ENCODE peak calls at places on chromosome 5, in six cellular contexts. One of them, this sample, is unnamed.

GRCh38 chr5:107997338-107997979 is 326.7 kb upstream of the EFNA5 start:
- DNase-seq in amygdala: no peak
- DNase-seq in aorta: no peak
- DNase-seq in stimulated activated CD4-positive, alpha-beta T cell treated with anti-CD3 and anti-CD28 coated beads, Interleukin-12 subunit alpha, Interleukin-12 subunit beta, amount 100 ng/mL, for 4 hours: no peak
- DNase-seq in GM04504: no peak
- DNase-seq in SK-N-DZ: no peak
- DNase-seq in this sample: no peak

GRCh38 chr5:76601470-76601869 is 21.7 kb downstream of the F2RL2 start:
- DNase-seq in amygdala: no peak
- DNase-seq in aorta: no peak
- DNase-seq in stimulated activated CD4-positive, alpha-beta T cell treated with anti-CD3 and anti-CD28 coated beads, Interleukin-12 subunit alpha, Interleukin-12 subunit beta, amount 100 ng/mL, for 4 hours: no peak
- DNase-seq in GM04504: peak; percentile 35
- DNase-seq in SK-N-DZ: peak; percentile 42
- DNase-seq in this sample: no peak

GRCh38 chr5:103456476-103456875 is 106.1 kb downstream of the NUDT12 start:
- DNase-seq in amygdala: no peak
- DNase-seq in aorta: no peak
- DNase-seq in stimulated activated CD4-positive, alpha-beta T cell treated with anti-CD3 and anti-CD28 coated beads, Interleukin-12 subunit alpha, Interleukin-12 subunit beta, amount 100 ng/mL, for 4 hours: no peak
- DNase-seq in GM04504: no peak
- DNase-seq in SK-N-DZ: no peak
- DNase-seq in this sample: no peak

GRCh38 chr5:178533136-178533535 is 57.1 kb downstream of the COL23A1 start:
- DNase-seq in amygdala: no peak
- DNase-seq in aorta: no peak
- DNase-seq in stimulated activated CD4-positive, alpha-beta T cell treated with anti-CD3 and anti-CD28 coated beads, Interleukin-12 subunit alpha, Interleukin-12 subunit beta, amount 100 ng/mL, for 4 hours: no peak
- DNase-seq in GM04504: no peak
- DNase-seq in SK-N-DZ: no peak
- DNase-seq in this sample: no peak

GRCh38 chr5:66425842-66426241 is 170.4 kb upstream of the MAST4 start:
- DNase-seq in amygdala: no peak
- DNase-seq in aorta: no peak
- DNase-seq in stimulated activated CD4-positive, alpha-beta T cell treated with anti-CD3 and anti-CD28 coated beads, Interleukin-12 subunit alpha, Interleukin-12 subunit beta, amount 100 ng/mL, for 4 hours: no peak
- DNase-seq in GM04504: no peak
- DNase-seq in SK-N-DZ: no peak
- DNase-seq in this sample: no peak

GRCh38 chr5:103356344-103357091 is 98.0 kb downstream of the MACIR start:
- DNase-seq in amygdala: no peak
- DNase-seq in aorta: no peak
- DNase-seq in stimulated activated CD4-positive, alpha-beta T cell treated with anti-CD3 and anti-CD28 coated beads, Interleukin-12 subunit alpha, Interleukin-12 subunit beta, amount 100 ng/mL, for 4 hours: no peak
- DNase-seq in GM04504: no peak
- DNase-seq in SK-N-DZ: no peak
- DNase-seq in this sample: no peak

GRCh38 chr5:132094393-132095076 is 20.9 kb downstream of the CSF2 start:
- DNase-seq in amygdala: no peak
- DNase-seq in aorta: no peak
- DNase-seq in stimulated activated CD4-positive, alpha-beta T cell treated with anti-CD3 and anti-CD28 coated beads, Interleukin-12 subunit alpha, Interleukin-12 subunit beta, amount 100 ng/mL, for 4 hours: no peak
- DNase-seq in GM04504: peak; percentile 94
- DNase-seq in SK-N-DZ: no peak
- DNase-seq in this sample: no peak

GRCh38 chr5:56455417-56455816 is 222.3 kb upstream of the ANKRD55 start:
- DNase-seq in amygdala: no peak
- DNase-seq in aorta: no peak
- DNase-seq in stimulated activated CD4-positive, alpha-beta T cell treated with anti-CD3 and anti-CD28 coated beads, Interleukin-12 subunit alpha, Interleukin-12 subunit beta, amount 100 ng/mL, for 4 hours: no peak
- DNase-seq in GM04504: no peak
- DNase-seq in SK-N-DZ: no peak
- DNase-seq in this sample: no peak

GRCh38 chr5:82613886-82614285 is 335.7 kb upstream of the RPS23 start:
- DNase-seq in amygdala: no peak
- DNase-seq in aorta: no peak
- DNase-seq in stimulated activated CD4-positive, alpha-beta T cell treated with anti-CD3 and anti-CD28 coated beads, Interleukin-12 subunit alpha, Interleukin-12 subunit beta, amount 100 ng/mL, for 4 hours: no peak
- DNase-seq in GM04504: no peak
- DNase-seq in SK-N-DZ: no peak
- DNase-seq in this sample: no peak

GRCh38 chr5:40774626-40775025 is 18.9 kb upstream of the TTC33 start:
- DNase-seq in amygdala: no peak
- DNase-seq in aorta: no peak
- DNase-seq in stimulated activated CD4-positive, alpha-beta T cell treated with anti-CD3 and anti-CD28 coated beads, Interleukin-12 subunit alpha, Interleukin-12 subunit beta, amount 100 ng/mL, for 4 hours: no peak
- DNase-seq in GM04504: no peak
- DNase-seq in SK-N-DZ: no peak
- DNase-seq in this sample: no peak

GRCh38 chr5:81948349-81948748 is 23.5 kb upstream of the ATG10 start:
- DNase-seq in amygdala: no peak
- DNase-seq in aorta: no peak
- DNase-seq in stimulated activated CD4-positive, alpha-beta T cell treated with anti-CD3 and anti-CD28 coated beads, Interleukin-12 subunit alpha, Interleukin-12 subunit beta, amount 100 ng/mL, for 4 hours: no peak
- DNase-seq in GM04504: no peak
- DNase-seq in SK-N-DZ: no peak
- DNase-seq in this sample: no peak

GRCh38 chr5:149397530-149397929 is 18.4 kb upstream of the IL17B start:
- DNase-seq in amygdala: no peak
- DNase-seq in aorta: peak; percentile 53
- DNase-seq in stimulated activated CD4-positive, alpha-beta T cell treated with anti-CD3 and anti-CD28 coated beads, Interleukin-12 subunit alpha, Interleukin-12 subunit beta, amount 100 ng/mL, for 4 hours: no peak
- DNase-seq in GM04504: peak; percentile 98
- DNase-seq in SK-N-DZ: no peak
- DNase-seq in this sample: no peak

GRCh38 chr5:45376463-45376862 is 319.7 kb downstream of the HCN1 start:
- DNase-seq in amygdala: no peak
- DNase-seq in aorta: no peak
- DNase-seq in stimulated activated CD4-positive, alpha-beta T cell treated with anti-CD3 and anti-CD28 coated beads, Interleukin-12 subunit alpha, Interleukin-12 subunit beta, amount 100 ng/mL, for 4 hours: no peak
- DNase-seq in GM04504: peak; percentile 6
- DNase-seq in SK-N-DZ: no peak
- DNase-seq in this sample: no peak

GRCh38 chr5:95862636-95863382 is 40.3 kb upstream of the GLRX start:
- DNase-seq in amygdala: no peak
- DNase-seq in aorta: no peak
- DNase-seq in stimulated activated CD4-positive, alpha-beta T cell treated with anti-CD3 and anti-CD28 coated beads, Interleukin-12 subunit alpha, Interleukin-12 subunit beta, amount 100 ng/mL, for 4 hours: no peak
- DNase-seq in GM04504: no peak
- DNase-seq in SK-N-DZ: no peak
- DNase-seq in this sample: no peak

GRCh38 chr5:175692235-175692995 is 34.5 kb downstream of the HRH2 start:
- DNase-seq in amygdala: no peak
- DNase-seq in aorta: peak; percentile 44
- DNase-seq in stimulated activated CD4-positive, alpha-beta T cell treated with anti-CD3 and anti-CD28 coated beads, Interleukin-12 subunit alpha, Interleukin-12 subunit beta, amount 100 ng/mL, for 4 hours: no peak
- DNase-seq in GM04504: no peak
- DNase-seq in SK-N-DZ: no peak
- DNase-seq in this sample: no peak

GRCh38 chr5:108884736-108885135 is 137.0 kb downstream of the FER start:
- DNase-seq in amygdala: no peak
- DNase-seq in aorta: no peak
- DNase-seq in stimulated activated CD4-positive, alpha-beta T cell treated with anti-CD3 and anti-CD28 coated beads, Interleukin-12 subunit alpha, Interleukin-12 subunit beta, amount 100 ng/mL, for 4 hours: no peak
- DNase-seq in GM04504: no peak
- DNase-seq in SK-N-DZ: no peak
- DNase-seq in this sample: no peak

GRCh38 chr5:6449465-6450158 is 953 bp downstream of the UBE2QL1 start:
- DNase-seq in amygdala: no peak
- DNase-seq in aorta: no peak
- DNase-seq in stimulated activated CD4-positive, alpha-beta T cell treated with anti-CD3 and anti-CD28 coated beads, Interleukin-12 subunit alpha, Interleukin-12 subunit beta, amount 100 ng/mL, for 4 hours: no peak
- DNase-seq in GM04504: no peak
- DNase-seq in SK-N-DZ: no peak
- DNase-seq in this sample: no peak

GRCh38 chr5:36158144-36158543 is 6.2 kb downstream of the SKP2 start:
- DNase-seq in amygdala: no peak
- DNase-seq in aorta: no peak
- DNase-seq in stimulated activated CD4-positive, alpha-beta T cell treated with anti-CD3 and anti-CD28 coated beads, Interleukin-12 subunit alpha, Interleukin-12 subunit beta, amount 100 ng/mL, for 4 hours: no peak
- DNase-seq in GM04504: no peak
- DNase-seq in SK-N-DZ: peak; percentile 98
- DNase-seq in this sample: no peak

GRCh38 chr5:76252437-76252836 is 150.6 kb upstream of the IQGAP2 start:
- DNase-seq in amygdala: no peak
- DNase-seq in aorta: no peak
- DNase-seq in stimulated activated CD4-positive, alpha-beta T cell treated with anti-CD3 and anti-CD28 coated beads, Interleukin-12 subunit alpha, Interleukin-12 subunit beta, amount 100 ng/mL, for 4 hours: no peak
- DNase-seq in GM04504: no peak
- DNase-seq in SK-N-DZ: no peak
- DNase-seq in this sample: no peak

GRCh38 chr5:32449216-32449721 is 4.7 kb upstream of the ZFR start:
- DNase-seq in amygdala: no peak
- DNase-seq in aorta: no peak
- DNase-seq in stimulated activated CD4-positive, alpha-beta T cell treated with anti-CD3 and anti-CD28 coated beads, Interleukin-12 subunit alpha, Interleukin-12 subunit beta, amount 100 ng/mL, for 4 hours: no peak
- DNase-seq in GM04504: no peak
- DNase-seq in SK-N-DZ: no peak
- DNase-seq in this sample: no peak

GRCh38 chr5:2697446-2698200 is 53.9 kb downstream of the IRX2 start:
- DNase-seq in amygdala: no peak
- DNase-seq in aorta: no peak
- DNase-seq in stimulated activated CD4-positive, alpha-beta T cell treated with anti-CD3 and anti-CD28 coated beads, Interleukin-12 subunit alpha, Interleukin-12 subunit beta, amount 100 ng/mL, for 4 hours: no peak
- DNase-seq in GM04504: no peak
- DNase-seq in SK-N-DZ: no peak
- DNase-seq in this sample: no peak

GRCh38 chr5:13957032-13957645 is 12.7 kb upstream of the DNAH5 start:
- DNase-seq in amygdala: no peak
- DNase-seq in aorta: no peak
- DNase-seq in stimulated activated CD4-positive, alpha-beta T cell treated with anti-CD3 and anti-CD28 coated beads, Interleukin-12 subunit alpha, Interleukin-12 subunit beta, amount 100 ng/mL, for 4 hours: no peak
- DNase-seq in GM04504: peak; percentile 34
- DNase-seq in SK-N-DZ: peak; percentile 57
- DNase-seq in this sample: no peak

GRCh38 chr5:10534491-10535236 is 29.2 kb upstream of the ANKRD33B start:
- DNase-seq in amygdala: no peak
- DNase-seq in aorta: no peak
- DNase-seq in stimulated activated CD4-positive, alpha-beta T cell treated with anti-CD3 and anti-CD28 coated beads, Interleukin-12 subunit alpha, Interleukin-12 subunit beta, amount 100 ng/mL, for 4 hours: no peak
- DNase-seq in GM04504: no peak
- DNase-seq in SK-N-DZ: no peak
- DNase-seq in this sample: no peak

GRCh38 chr5:76694317-76694716 is 21.6 kb upstream of the F2R start:
- DNase-seq in amygdala: no peak
- DNase-seq in aorta: no peak
- DNase-seq in stimulated activated CD4-positive, alpha-beta T cell treated with anti-CD3 and anti-CD28 coated beads, Interleukin-12 subunit alpha, Interleukin-12 subunit beta, amount 100 ng/mL, for 4 hours: no peak
- DNase-seq in GM04504: no peak
- DNase-seq in SK-N-DZ: no peak
- DNase-seq in this sample: no peak

GRCh38 chr5:144203750-144204596 is 33.3 kb downstream of the KCTD16 start:
- DNase-seq in amygdala: no peak
- DNase-seq in aorta: no peak
- DNase-seq in stimulated activated CD4-positive, alpha-beta T cell treated with anti-CD3 and anti-CD28 coated beads, Interleukin-12 subunit alpha, Interleukin-12 subunit beta, amount 100 ng/mL, for 4 hours: no peak
- DNase-seq in GM04504: no peak
- DNase-seq in SK-N-DZ: peak; percentile 78
- DNase-seq in this sample: no peak

GRCh38 chr5:142109356-142110045 is 922 bp downstream of the NDFIP1 start:
- DNase-seq in amygdala: peak; percentile 13
- DNase-seq in aorta: no peak
- DNase-seq in stimulated activated CD4-positive, alpha-beta T cell treated with anti-CD3 and anti-CD28 coated beads, Interleukin-12 subunit alpha, Interleukin-12 subunit beta, amount 100 ng/mL, for 4 hours: no peak
- DNase-seq in GM04504: no peak
- DNase-seq in SK-N-DZ: no peak
- DNase-seq in this sample: peak; percentile 86

GRCh38 chr5:73188764-73189521 is 15.9 kb downstream of the TMEM174 start:
- DNase-seq in amygdala: no peak
- DNase-seq in aorta: no peak
- DNase-seq in stimulated activated CD4-positive, alpha-beta T cell treated with anti-CD3 and anti-CD28 coated beads, Interleukin-12 subunit alpha, Interleukin-12 subunit beta, amount 100 ng/mL, for 4 hours: no peak
- DNase-seq in GM04504: peak; percentile 67
- DNase-seq in SK-N-DZ: no peak
- DNase-seq in this sample: no peak

GRCh38 chr5:92890841-92891244 is 690.2 kb downstream of the NR2F1-AS1 start:
- DNase-seq in amygdala: no peak
- DNase-seq in aorta: no peak
- DNase-seq in stimulated activated CD4-positive, alpha-beta T cell treated with anti-CD3 and anti-CD28 coated beads, Interleukin-12 subunit alpha, Interleukin-12 subunit beta, amount 100 ng/mL, for 4 hours: no peak
- DNase-seq in GM04504: no peak
- DNase-seq in SK-N-DZ: no peak
- DNase-seq in this sample: no peak

GRCh38 chr5:115842089-115842881 is 550 bp downstream of the AP3S1 start:
- DNase-seq in amygdala: no peak
- DNase-seq in aorta: no peak
- DNase-seq in stimulated activated CD4-positive, alpha-beta T cell treated with anti-CD3 and anti-CD28 coated beads, Interleukin-12 subunit alpha, Interleukin-12 subunit beta, amount 100 ng/mL, for 4 hours: no peak
- DNase-seq in GM04504: peak; percentile 35
- DNase-seq in SK-N-DZ: no peak
- DNase-seq in this sample: peak; percentile 27

GRCh38 chr5:106368021-106368420 is 1302.7 kb downstream of the EFNA5 start:
- DNase-seq in amygdala: no peak
- DNase-seq in aorta: no peak
- DNase-seq in stimulated activated CD4-positive, alpha-beta T cell treated with anti-CD3 and anti-CD28 coated beads, Interleukin-12 subunit alpha, Interleukin-12 subunit beta, amount 100 ng/mL, for 4 hours: no peak
- DNase-seq in GM04504: no peak
- DNase-seq in SK-N-DZ: no peak
- DNase-seq in this sample: no peak

GRCh38 chr5:137708796-137709559 is 26.9 kb downstream of the KLHL3 start:
- DNase-seq in amygdala: no peak
- DNase-seq in aorta: no peak
- DNase-seq in stimulated activated CD4-positive, alpha-beta T cell treated with anti-CD3 and anti-CD28 coated beads, Interleukin-12 subunit alpha, Interleukin-12 subunit beta, amount 100 ng/mL, for 4 hours: no peak
- DNase-seq in GM04504: no peak
- DNase-seq in SK-N-DZ: no peak
- DNase-seq in this sample: no peak

GRCh38 chr5:170120576-170120975 is 14.9 kb downstream of the FOXI1 start:
- DNase-seq in amygdala: no peak
- DNase-seq in aorta: no peak
- DNase-seq in stimulated activated CD4-positive, alpha-beta T cell treated with anti-CD3 and anti-CD28 coated beads, Interleukin-12 subunit alpha, Interleukin-12 subunit beta, amount 100 ng/mL, for 4 hours: no peak
- DNase-seq in GM04504: peak; percentile 64
- DNase-seq in SK-N-DZ: no peak
- DNase-seq in this sample: no peak

GRCh38 chr5:42494414-42494813 is 71.2 kb downstream of the GHR start:
- DNase-seq in amygdala: no peak
- DNase-seq in aorta: no peak
- DNase-seq in stimulated activated CD4-positive, alpha-beta T cell treated with anti-CD3 and anti-CD28 coated beads, Interleukin-12 subunit alpha, Interleukin-12 subunit beta, amount 100 ng/mL, for 4 hours: no peak
- DNase-seq in GM04504: no peak
- DNase-seq in SK-N-DZ: no peak
- DNase-seq in this sample: no peak

GRCh38 chr5:1227669-1228068 is 2.5 kb downstream of the SLC6A18 start:
- DNase-seq in amygdala: no peak
- DNase-seq in aorta: no peak
- DNase-seq in stimulated activated CD4-positive, alpha-beta T cell treated with anti-CD3 and anti-CD28 coated beads, Interleukin-12 subunit alpha, Interleukin-12 subunit beta, amount 100 ng/mL, for 4 hours: no peak
- DNase-seq in GM04504: peak; percentile 17
- DNase-seq in SK-N-DZ: no peak
- DNase-seq in this sample: no peak

GRCh38 chr5:73497537-73498056 is 645 bp upstream of the BTF3 start:
- DNase-seq in amygdala: no peak
- DNase-seq in aorta: no peak
- DNase-seq in stimulated activated CD4-positive, alpha-beta T cell treated with anti-CD3 and anti-CD28 coated beads, Interleukin-12 subunit alpha, Interleukin-12 subunit beta, amount 100 ng/mL, for 4 hours: no peak
- DNase-seq in GM04504: no peak
- DNase-seq in SK-N-DZ: no peak
- DNase-seq in this sample: no peak

GRCh38 chr5:147084702-147085101 is 150.1 kb upstream of the STK32A start:
- DNase-seq in amygdala: peak; percentile 50
- DNase-seq in aorta: no peak
- DNase-seq in stimulated activated CD4-positive, alpha-beta T cell treated with anti-CD3 and anti-CD28 coated beads, Interleukin-12 subunit alpha, Interleukin-12 subunit beta, amount 100 ng/mL, for 4 hours: no peak
- DNase-seq in GM04504: no peak
- DNase-seq in SK-N-DZ: no peak
- DNase-seq in this sample: no peak

GRCh38 chr5:178982941-178983340 is 12.2 kb downstream of the GRM6 start:
- DNase-seq in amygdala: no peak
- DNase-seq in aorta: no peak
- DNase-seq in stimulated activated CD4-positive, alpha-beta T cell treated with anti-CD3 and anti-CD28 coated beads, Interleukin-12 subunit alpha, Interleukin-12 subunit beta, amount 100 ng/mL, for 4 hours: no peak
- DNase-seq in GM04504: no peak
- DNase-seq in SK-N-DZ: no peak
- DNase-seq in this sample: no peak

This sample was measured in naive thymus-derived CD4-positive, alpha-beta T cell.